ENCODE peak calls at places on chromosome 12, in six cellular contexts. X, Q, O, I, U and Y are unnamed samples.

GRCh38 chr12:118183155-118183554 is 47.2 kb downstream of the PEBP1 start:
- DNase-seq in Q (no peak), I (no peak), U (no peak), O (no peak), X (no peak), Y (no peak)

GRCh38 chr12:94534761-94535613 is 75.3 kb upstream of the CEP83 start:
- DNase-seq in X (no peak), I (no peak), O (no peak), Q (no peak), U (no peak), Y (peak; percentile 11)

GRCh38 chr12:25276199-25276937 is 25.6 kb upstream of the KRAS start:
- DNase-seq in U (no peak), O (peak; percentile 93), X (no peak), Q (peak; percentile 98), I (peak; percentile 57), Y (no peak)

GRCh38 chr12:132103542-132104308 is 40.4 kb downstream of the DDX51 start:
- DNase-seq in Q (no peak), I (no peak), O (no peak), X (no peak), U (no peak), Y (no peak)

GRCh38 chr12:30100736-30101135 is 317.0 kb upstream of the TMTC1 start:
- DNase-seq in O (no peak), U (no peak), I (no peak), X (no peak), Q (no peak), Y (no peak)

GRCh38 chr12:107296681-107297086 is 203.3 kb upstream of the CRY1 start:
- DNase-seq in Q (no peak), U (no peak), X (no peak), O (no peak), I (no peak), Y (no peak)

GRCh38 chr12:32266756-32267155 is 132.6 kb upstream of the FGD4 start:
- DNase-seq in O (no peak), I (no peak), U (no peak), X (no peak), Q (no peak), Y (no peak)

GRCh38 chr12:18631339-18631738 is 106.5 kb downstream of the PLCZ1 start:
- DNase-seq in Q (no peak), X (no peak), O (no peak), U (no peak), I (no peak), Y (no peak)

GRCh38 chr12:126667340-126667739 is 1599.6 kb upstream of the TMEM132C start:
- DNase-seq in X (no peak), Q (no peak), U (no peak), I (no peak), O (no peak), Y (no peak)

GRCh38 chr12:26473291-26473690 is 277.9 kb downstream of the SSPN start:
- DNase-seq in O (no peak), X (no peak), I (no peak), U (no peak), Q (peak; percentile 51), Y (no peak)

GRCh38 chr12:122799635-122800243 is 25.4 kb downstream of the CCDC62 start:
- DNase-seq in U (no peak), Q (no peak), O (no peak), X (no peak), I (no peak), Y (no peak)

GRCh38 chr12:66197413-66198055 is 8.5 kb downstream of the IRAK3 start:
- DNase-seq in I (no peak), Q (peak; percentile 21), X (no peak), O (no peak), U (no peak), Y (no peak)

GRCh38 chr12:32343496-32343895 is 55.9 kb upstream of the FGD4 start:
- DNase-seq in I (no peak), X (no peak), U (no peak), Q (no peak), O (no peak), Y (no peak)

GRCh38 chr12:8108808-8109398 is 14.5 kb upstream of the CLEC4A start:
- DNase-seq in U (peak; percentile 86), I (peak; percentile 77), X (peak; percentile 81), Q (peak; percentile 79), O (peak; percentile 78), Y (peak; percentile 73)

GRCh38 chr12:47216150-47216677 is 136.5 kb upstream of the AMIGO2 start:
- DNase-seq in I (no peak), O (no peak), U (no peak), Q (no peak), X (no peak), Y (no peak)
- H3K4me3 ChIP-seq in I (no peak overlapping the region), O (no peak overlapping the region), U (no peak overlapping the region), Q (no peak overlapping the region), X (no peak overlapping the region), Y (no peak overlapping the region)

DNA sequence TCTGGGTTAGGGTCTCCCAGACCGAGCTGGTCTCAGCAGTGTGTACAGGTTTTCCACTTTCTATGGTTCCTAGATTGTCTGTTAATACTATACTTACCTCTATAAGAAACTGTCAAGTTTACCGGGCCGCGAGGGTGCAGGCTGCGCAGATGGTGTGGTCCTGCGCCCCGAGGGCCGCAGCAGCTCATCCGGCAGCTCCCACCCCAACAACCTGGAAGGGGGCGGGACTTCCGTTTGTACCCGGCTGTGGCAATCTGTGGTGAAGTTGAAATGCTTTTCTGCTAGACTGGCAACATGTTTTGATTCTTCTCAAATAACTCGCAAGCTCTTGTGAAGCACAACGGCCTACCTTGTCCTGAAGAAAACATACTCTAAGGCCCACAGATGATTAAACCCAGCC is at the start of gene CLEC9A:
- DNase-seq in I (no peak), X (no peak), U (no peak), Q (no peak), O (no peak), Y (no peak)
- H2BK120ac ChIP-seq in I (no peak within 1 kb of the TSS), X (no peak within 1 kb of the TSS), U (no peak within 1 kb of the TSS), Q (peak within 1 kb of the TSS; percentile 94), O (no peak within 1 kb of the TSS), Y (no peak within 1 kb of the TSS)

DNA sequence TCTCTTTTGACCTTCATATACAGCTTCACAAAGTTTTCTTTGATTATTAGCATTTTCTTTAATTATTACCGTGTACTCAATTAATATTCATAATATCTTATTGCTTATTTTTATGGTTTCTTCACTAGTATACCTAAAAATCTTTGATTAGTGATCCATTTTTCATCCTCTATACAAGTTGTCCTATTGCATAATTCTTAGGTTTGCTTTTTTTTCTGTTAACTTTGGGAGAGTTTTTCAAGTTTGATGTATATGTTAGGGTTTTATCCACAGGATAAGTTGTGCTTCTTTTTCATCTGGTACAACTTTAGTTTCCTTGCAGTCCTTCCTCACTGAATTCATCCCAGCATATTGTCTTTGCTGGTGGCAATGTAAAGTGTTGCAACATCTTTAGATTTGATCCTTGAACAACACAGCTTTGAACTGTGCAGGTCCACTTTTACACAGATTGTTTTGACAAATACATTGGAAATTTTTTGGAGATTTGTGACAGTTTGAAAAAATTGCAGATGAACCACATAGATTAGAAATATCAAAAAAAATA is 88.6 kb upstream of the NAV3 start:
- DNase-seq in U (no peak), Q (no peak), I (no peak), X (no peak), O (no peak), Y (no peak)
- H3K4me2 ChIP-seq in U (no peak overlapping the region), Q (no peak overlapping the region), I (no peak overlapping the region), X (no peak overlapping the region), O (no peak overlapping the region), Y (no peak overlapping the region)

GRCh38 chr12:57479043-57479375 is 657 bp downstream of the ARHGAP9 start:
- DNase-seq in Q (no peak), O (no peak), U (no peak), X (no peak), I (no peak), Y (no peak)
- H3K4me3 ChIP-seq in Q (no peak overlapping the region), O (no peak overlapping the region), U (no peak overlapping the region), X (no peak overlapping the region), I (no peak overlapping the region), Y (no peak overlapping the region)

GRCh38 chr12:51828951-51829581 is 19.5 kb downstream of the FIGNL2 start:
- DNase-seq in O (no peak), U (peak; percentile 72), Q (no peak), I (no peak), X (peak; percentile 80), Y (no peak)

GRCh38 chr12:51825216-51825615 is 23.3 kb downstream of the FIGNL2 start:
- DNase-seq in X (no peak), Q (no peak), O (no peak), U (no peak), I (no peak), Y (no peak)

GRCh38 chr12:51829641-51830040 is 18.9 kb downstream of the FIGNL2 start:
- DNase-seq in U (no peak), O (no peak), X (no peak), Q (no peak), I (no peak), Y (no peak)

GRCh38 chr12:51826881-51827280 is 21.6 kb downstream of the FIGNL2 start:
- DNase-seq in X (no peak), O (no peak), U (no peak), I (no peak), Q (no peak), Y (no peak)

DNA sequence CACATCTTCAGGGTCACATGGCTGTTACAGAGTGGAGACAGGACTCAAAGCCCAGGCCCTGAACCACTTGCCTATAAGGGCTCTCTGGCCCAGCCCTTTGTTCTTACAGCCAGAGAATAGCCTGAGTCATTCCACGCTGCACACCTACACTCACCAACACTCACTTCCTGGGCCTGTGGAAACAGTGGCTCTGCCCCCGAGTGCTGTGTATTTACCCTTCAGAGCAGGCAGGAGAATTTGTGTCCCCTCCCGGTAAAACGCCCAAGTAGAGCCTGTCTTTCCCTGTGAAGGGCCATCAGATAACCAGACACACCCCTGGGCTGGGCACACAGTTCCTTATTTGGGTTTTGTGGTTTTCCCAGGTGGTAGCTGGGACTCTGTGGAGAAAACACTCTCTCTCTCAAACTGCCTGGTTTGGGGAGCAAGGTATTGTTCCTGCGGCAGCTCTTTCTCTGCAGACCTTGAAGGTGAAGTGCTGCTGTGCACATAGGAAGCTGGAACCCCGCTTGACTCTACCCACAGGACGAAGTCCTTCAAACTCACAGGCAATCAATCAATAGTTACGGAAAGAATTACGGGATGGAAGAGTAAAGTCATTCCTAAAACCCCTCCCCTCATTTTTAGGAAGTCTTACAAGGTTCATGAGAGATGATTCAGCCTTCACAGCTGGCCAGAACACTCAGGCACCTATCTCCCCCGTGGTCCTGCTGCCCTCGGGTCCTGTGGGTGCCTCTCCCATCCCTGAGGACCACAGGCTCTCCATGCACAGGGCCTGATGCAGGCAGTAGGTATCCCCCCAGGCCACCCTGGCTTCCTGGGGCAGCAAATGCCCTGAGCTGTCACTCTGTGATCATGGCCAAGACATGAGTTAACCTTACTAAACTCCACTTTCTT is 20.3 kb downstream of the FIGNL2 start:
- DNase-seq in X (peak; percentile 45), Q (peak; percentile 64), O (no peak), I (no peak), U (no peak), Y (no peak)
- H2BK120ac ChIP-seq in X (no peak overlapping the region), Q (no peak overlapping the region), O (no peak overlapping the region), I (peak overlapping the region; percentile 68), U (peak overlapping the region; percentile 41), Y (no peak overlapping the region)